ENCODE peak calls at places on chromosome 11, in five cellular contexts. E is PC-3, R is GM23338, I is neural progenitor cell, K is PC-9. U is an unnamed sample.
A peak's percentile ranks its signal among the peaks of the same experiment; 100 is the strongest.

GRCh38 chr11:94909371-94909820 is 64.0 kb downstream of the CWC15 start:
- DNase-seq in E (no peak), R (no peak), I (no peak), K (no peak), U (no peak)

GRCh38 chr11:14041040-14041439 is 78.5 kb downstream of the SPON1 start:
- DNase-seq in E (peak; percentile 46), R (peak; percentile 75), I (peak; percentile 26), K (no peak), U (no peak)

GRCh38 chr11:100902454-100903141 is 215.5 kb downstream of the ARHGAP42 start:
- DNase-seq in E (no peak), R (no peak), I (no peak), K (no peak), U (no peak)

GRCh38 chr11:117525866-117526265 is 198.2 kb downstream of the CEP164 start:
- DNase-seq in E (no peak), R (no peak), I (no peak), K (no peak), U (no peak)

GRCh38 chr11:93396356-93396755 is 65.8 kb downstream of the DEUP1 start:
- DNase-seq in E (no peak), R (peak; percentile 30), I (peak; percentile 8), K (no peak), U (no peak)

GRCh38 chr11:34855754-34856095 is 60.5 kb downstream of the APIP start:
- DNase-seq in E (no peak), R (peak; percentile 6), I (no peak), K (no peak), U (no peak)

GRCh38 chr11:77211594-77212251 is 83.7 kb downstream of the MYO7A start:
- DNase-seq in E (no peak), R (no peak), I (peak; percentile 0), K (no peak), U (no peak)

GRCh38 chr11:99461913-99462312 is 441.2 kb downstream of the CNTN5 start:
- DNase-seq in E (no peak), R (no peak), I (no peak), K (no peak), U (no peak)

GRCh38 chr11:66113132-66113856 is 43.2 kb downstream of the PACS1 start:
- DNase-seq in E (peak; percentile 98), R (no peak), I (no peak), K (peak; percentile 34), U (no peak)
- H3K79me2 ChIP-seq in E (peaks cover 72% of the 10 kb centered on the region), R (peaks cover 3% of the 10 kb centered on the region), I (no peaks in the 10 kb centered on the region), K (peaks cover 76% of the 10 kb centered on the region), U (peaks cover 18% of the 10 kb centered on the region)

DNA sequence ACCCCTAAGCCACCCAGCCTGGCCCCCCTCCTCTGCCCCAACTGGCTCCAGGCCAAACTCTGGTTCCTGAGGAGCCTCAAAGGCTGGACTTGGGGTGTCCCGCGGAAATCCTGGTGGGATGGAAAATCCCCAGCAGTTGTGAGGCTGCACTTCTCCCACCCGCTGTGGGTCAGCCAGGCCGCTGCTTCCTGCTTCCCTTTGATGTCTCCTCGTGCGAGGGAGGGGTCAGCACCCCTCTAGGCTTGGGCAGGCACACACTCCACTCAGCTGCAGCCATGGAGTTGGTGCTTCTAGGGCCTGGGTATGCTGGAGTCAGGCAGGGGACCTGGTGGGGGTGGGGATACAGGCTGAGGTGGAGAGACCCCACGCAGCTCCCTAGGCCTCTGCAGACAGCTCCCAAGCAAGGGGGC is 12.0 kb downstream of the KCNQ1OT1 start:
- DNase-seq in E (no peak), R (peak; percentile 49), I (no peak), K (no peak), U (no peak)
- H3F3A ChIP-seq in E (no peaks in the 10 kb centered on the region), R (no peaks in the 10 kb centered on the region), I (peaks cover 4% of the 10 kb centered on the region), K (no peaks in the 10 kb centered on the region), U (no peaks in the 10 kb centered on the region)

GRCh38 chr11:73876424-73877300 is at the start of the genes COA4 and PAAF1:
- DNase-seq in E (peak; percentile 99), R (peak; percentile 99), I (peak; percentile 98), K (peak; percentile 95), U (peak; percentile 98)
- H3K79me2 ChIP-seq in E (peaks cover 51% of the 10 kb centered on the region), R (peaks cover 42% of the 10 kb centered on the region), I (peaks cover 50% of the 10 kb centered on the region), K (peaks cover 50% of the 10 kb centered on the region), U (peaks cover 53% of the 10 kb centered on the region)

GRCh38 chr11:118752654-118753053 is 38.3 kb downstream of the DDX6 start:
- DNase-seq in E (no peak), R (no peak), I (no peak), K (no peak), U (no peak)
- H3F3A ChIP-seq in E (no peaks in the 10 kb centered on the region), R (peaks cover 39% of the 10 kb centered on the region), I (peaks cover 62% of the 10 kb centered on the region), K (peaks cover 54% of the 10 kb centered on the region), U (peaks cover 30% of the 10 kb centered on the region)

GRCh38 chr11:110096369-110096976 is 3.3 kb downstream of the ZC3H12C start:
- DNase-seq in E (peak; percentile 59), R (no peak), I (no peak), K (no peak), U (no peak)

GRCh38 chr11:110093407-110094297 is 460 bp downstream of the ZC3H12C start:
- DNase-seq in E (peak; percentile 58), R (peak; percentile 55), I (peak; percentile 67), K (peak; percentile 49), U (peak; percentile 56)

GRCh38 chr11:110092577-110093406 is at the start of gene ZC3H12C:
- DNase-seq in E (peak; percentile 96), R (peak; percentile 88), I (peak; percentile 92), K (peak; percentile 89), U (peak; percentile 82)

GRCh38 chr11:110095554-110095953 is 2.4 kb downstream of the ZC3H12C start:
- DNase-seq in E (peak; percentile 91), R (no peak), I (no peak), K (peak; percentile 40), U (no peak)

GRCh38 chr11:110094298-110095073 is 1.3 kb downstream of the ZC3H12C start:
- DNase-seq in E (no peak), R (no peak), I (no peak), K (no peak), U (no peak)
- H3K79me2 ChIP-seq in E (peaks cover 76% of the 10 kb centered on the region), R (peaks cover 44% of the 10 kb centered on the region), I (peaks cover 60% of the 10 kb centered on the region), K (peaks cover 69% of the 10 kb centered on the region), U (peaks cover 55% of the 10 kb centered on the region)

GRCh38 chr11:17075506-17075905 is 2.0 kb downstream of the RPS13 start:
- DNase-seq in E (no peak), R (no peak), I (no peak), K (no peak), U (no peak)
- H3F3A ChIP-seq in E (peaks cover 12% of the 10 kb centered on the region), R (peaks cover 51% of the 10 kb centered on the region), I (peaks cover 63% of the 10 kb centered on the region), K (peaks cover 65% of the 10 kb centered on the region), U (peaks cover 54% of the 10 kb centered on the region)

GRCh38 chr11:113874096-113874919 is 1.1 kb downstream of the USP28 start:
- DNase-seq in E (no peak), R (peak; percentile 39), I (no peak), K (no peak), U (no peak)
- H3K79me2 ChIP-seq in E (peaks cover 41% of the 10 kb centered on the region), R (peaks cover 59% of the 10 kb centered on the region), I (peaks cover 37% of the 10 kb centered on the region), K (no peaks in the 10 kb centered on the region), U (peaks cover 56% of the 10 kb centered on the region)

DNA sequence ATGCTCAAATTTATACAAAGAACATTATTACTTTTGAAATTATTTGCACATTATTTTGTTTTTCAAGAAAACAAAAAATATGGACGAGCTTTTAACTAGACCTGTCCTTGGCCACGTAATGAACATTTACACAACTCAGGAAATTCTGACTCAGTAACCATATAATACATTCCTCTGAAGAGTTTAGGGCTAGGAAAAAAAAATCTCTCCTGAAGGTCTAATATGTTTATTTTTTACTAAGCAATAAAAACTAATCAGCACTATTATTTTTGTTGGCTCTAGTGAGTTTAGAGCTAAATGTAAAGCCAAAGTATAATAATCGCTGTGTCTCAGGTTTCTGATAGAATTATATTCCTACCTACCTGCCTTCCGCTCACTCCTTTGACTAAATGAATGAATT is 187.5 kb downstream of the SWAP70 start:
- DNase-seq in E (peak; percentile 38), R (no peak), I (no peak), K (no peak), U (no peak)
- H3F3A ChIP-seq in E (no peaks in the 10 kb centered on the region), R (no peaks in the 10 kb centered on the region), I (no peaks in the 10 kb centered on the region), K (no peaks in the 10 kb centered on the region), U (no peaks in the 10 kb centered on the region)